ENCODE peak calls at places on chromosomes 5 and 9, in seven cellular contexts. U is stomach, W is body of pancreas, P is SK-N-SH, V is left lung, Y is OCI-LY7, I is IMR-90. B is an unnamed sample. For H3K9me3 and H3K36me3, the result is how much of the 10 kb centered on the place peaks cover.

GRCh38 chr5:64682608-64683007 is 7.7 kb upstream of the SHISAL2B start:
- DNase-seq in P (no peak), U (no peak), I (no peak), Y (peak), V (no peak), W (no peak), B (no peak)

GRCh38 chr5:149345892-149346222 is 558 bp downstream of the GRPEL2 start:
- DNase-seq in I (peak), W (no peak), U (no peak), V (no peak), P (no peak), Y (peak), B (peak)

GRCh38 chr9:100322954-100323536 is 29.7 kb downstream of the TEX10 start:
- DNase-seq in V (no peak), P (peak), W (peak), U (peak), Y (peak), I (peak), B (peak)

GRCh38 chr9:109117856-109118801 is 1.6 kb downstream of the TMEM245 start:
- DNase-seq in I (peak), Y (peak), W (peak), U (no peak), P (peak), V (no peak), B (no peak)

GRCh38 chr5:10229306-10230048 is 20.2 kb downstream of the ATPSCKMT start:
- DNase-seq in P (no peak), I (peak), Y (no peak), W (no peak), U (no peak), V (no peak), B (no peak)

GRCh38 chr9:127059030-127059429 is 63.4 kb downstream of the ANGPTL2 start:
- DNase-seq in P (no peak), V (no peak), U (no peak), Y (no peak), W (no peak), I (peak), B (no peak)

GRCh38 chr5:90135979-90136378 is 273.6 kb downstream of the CETN3 start:
- DNase-seq in P (no peak), W (peak), V (peak), U (no peak), I (no peak), Y (peak), B (no peak)

GRCh38 chr5:136042665-136043121 is 13.9 kb downstream of the TGFBI start:
- DNase-seq in W (no peak), V (no peak), P (no peak), U (no peak), I (no peak), Y (peak), B (peak)

GRCh38 chr9:136058152-136058483 is 37.0 kb downstream of the NACC2 start:
- DNase-seq in I (no peak), U (no peak), Y (no peak), V (peak), W (no peak), P (peak), B (no peak)

GRCh38 chr5:553874-554273 is 29.6 kb upstream of the SLC9A3 start:
- DNase-seq in Y (no peak), U (peak), W (peak), P (no peak), V (no peak), I (no peak), B (no peak)

GRCh38 chr9:79577969-79578723 is 6.4 kb downstream of the TLE4 start:
- DNase-seq in W (no peak), U (no peak), P (peak), I (peak), Y (no peak), V (no peak), B (no peak)

GRCh38 chr5:174282391-174282790 is 236.9 kb downstream of the NSG2 start:
- DNase-seq in I (no peak), U (no peak), P (no peak), V (no peak), W (no peak), Y (no peak), B (no peak)

GRCh38 chr5:132387649-132388117 is 18.2 kb downstream of the SLC22A5 start:
- DNase-seq in W (peak), I (peak), U (peak), Y (no peak), P (peak), V (no peak), B (peak)

GRCh38 chr9:74379718-74380117 is 117.4 kb upstream of the RORB start:
- DNase-seq in U (peak), V (no peak), Y (peak), W (peak), I (no peak), P (peak), B (peak)

GRCh38 chr5:177089146-177089545 is 2.4 kb downstream of the FGFR4 start:
- DNase-seq in W (no peak), I (no peak), V (no peak), Y (no peak), P (peak), U (no peak), B (no peak)

GRCh38 chr5:93006915-93007314 is 574.1 kb downstream of the NR2F1-AS1 start:
- DNase-seq in V (no peak), I (peak), W (no peak), Y (no peak), P (no peak), U (no peak), B (peak)

GRCh38 chr5:69288069-69288468 is 44.5 kb downstream of the CCDC125 start:
- DNase-seq in I (no peak), P (no peak), Y (no peak), U (no peak), V (no peak), W (no peak), B (no peak)

GRCh38 chr5:171162602-171163001 is 146.4 kb upstream of the TLX3 start:
- DNase-seq in W (no peak), U (no peak), V (no peak), I (peak), Y (no peak), P (peak), B (peak)

GRCh38 chr5:93359958-93360305 is 221.1 kb downstream of the NR2F1-AS1 start:
- DNase-seq in I (no peak), V (no peak), P (no peak), W (no peak), U (no peak), Y (no peak), B (no peak)

GRCh38 chr9:123996731-123997421 is 14.7 kb upstream of the LHX2 start:
- DNase-seq in W (peak), Y (no peak), P (no peak), I (no peak), U (peak), V (peak), B (no peak)

GRCh38 chr9:14136646-14137370 is 177.1 kb downstream of the NFIB start:
- DNase-seq in Y (no peak), W (no peak), U (no peak), P (no peak), V (no peak), I (no peak), B (no peak)

GRCh38 chr9:2816476-2817141 is 27.3 kb downstream of the PUM3 start:
- DNase-seq in W (peak), Y (no peak), I (peak), P (no peak), U (no peak), V (no peak), B (no peak)

GRCh38 chr9:105994970-105995369 is 300.6 kb downstream of the TMEM38B start:
- DNase-seq in Y (no peak), V (peak), W (no peak), P (no peak), U (no peak), I (no peak), B (peak)

GRCh38 chr9:90141723-90142122 is 500.9 kb downstream of the DIRAS2 start:
- DNase-seq in I (peak), W (no peak), P (peak), U (no peak), Y (peak), V (no peak), B (no peak)

GRCh38 chr9:98175013-98175679 is 17.3 kb downstream of the CORO2A start:
- DNase-seq in V (no peak), U (no peak), Y (no peak), I (no peak), P (no peak), W (no peak), B (no peak)

GRCh38 chr5:81852277-81853004 is 101.5 kb upstream of the SSBP2 start:
- DNase-seq in U (no peak), P (peak), W (peak), Y (peak), V (peak), I (peak), B (peak)

GRCh38 chr9:84493284-84493947 is 152.9 kb upstream of the SLC28A3 start:
- DNase-seq in W (no peak), U (no peak), I (no peak), Y (no peak), V (no peak), P (no peak), B (peak)

GRCh38 chr9:130129425-130130061 is 42.7 kb upstream of the NCS1 start:
- DNase-seq in P (no peak), W (no peak), U (no peak), V (no peak), Y (no peak), I (peak), B (peak)

GRCh38 chr5:74957906-74958305 is 91.7 kb upstream of the FAM169A start:
- DNase-seq in P (no peak), W (no peak), U (no peak), I (no peak), Y (no peak), V (no peak), B (no peak)

GRCh38 chr5:103216137-103216536 is 42.4 kb upstream of the MACIR start:
- DNase-seq in V (no peak), Y (no peak), I (peak), W (no peak), P (no peak), U (no peak), B (no peak)

GRCh38 chr5:154540600-154540999 is 62.6 kb upstream of the HAND1 start:
- DNase-seq in W (no peak), I (no peak), Y (no peak), V (no peak), U (no peak), P (no peak), B (no peak)

GRCh38 chr5:174744896-174745295 is 20.5 kb downstream of the MSX2 start:
- DNase-seq in I (no peak), Y (no peak), V (no peak), W (no peak), P (no peak), U (no peak), B (no peak)

GRCh38 chr5:78293856-78294249 is 645 bp downstream of the AP3B1 start:
- DNase-seq in P (peak), V (no peak), W (no peak), U (no peak), Y (no peak), I (no peak), B (no peak)

GRCh38 chr5:152097128-152097527 is 172.5 kb upstream of the GLRA1 start:
- DNase-seq in P (no peak), I (no peak), W (no peak), V (no peak), U (no peak), Y (no peak), B (no peak)

GRCh38 chr5:64207978-64208377 is 42.3 kb downstream of the RNF180 start:
- DNase-seq in P (no peak), I (peak), U (no peak), Y (peak), V (no peak), W (no peak), B (no peak)

GRCh38 chr5:52989781-52990530 is 804 bp downstream of the ITGA2 start:
- DNase-seq in W (peak), U (peak), Y (no peak), P (peak), I (peak), V (peak), B (peak)

GRCh38 chr9:37976714-37977477 is 73.0 kb upstream of the SLC25A51 start:
- DNase-seq in I (peak), Y (no peak), U (no peak), P (no peak), W (peak), V (no peak), B (peak)

GRCh38 chr5:773517-774264 is 10.8 kb downstream of the ZDHHC11B start:
- DNase-seq in U (no peak), W (peak), Y (no peak), P (peak), V (peak), I (no peak), B (no peak)

GRCh38 chr9:131528186-131528585 is 2.9 kb downstream of the UCK1 start:
- DNase-seq in V (no peak), U (no peak), I (no peak), W (no peak), P (no peak), Y (no peak), B (no peak)

GRCh38 chr9:131530930-131531832 is at the start of gene UCK1:
- DNase-seq in P (peak), U (peak), V (peak), W (peak), Y (peak), I (peak), B (peak)

GRCh38 chr9:131530546-131530929 is 525 bp downstream of the UCK1 start:
- DNase-seq in W (peak), Y (peak), I (peak), U (peak), V (no peak), P (peak), B (peak)

GRCh38 chr9:131528886-131529505 is 2.1 kb downstream of the UCK1 start:
- DNase-seq in Y (no peak), P (no peak), V (no peak), I (no peak), U (no peak), W (no peak), B (no peak)

DNA sequence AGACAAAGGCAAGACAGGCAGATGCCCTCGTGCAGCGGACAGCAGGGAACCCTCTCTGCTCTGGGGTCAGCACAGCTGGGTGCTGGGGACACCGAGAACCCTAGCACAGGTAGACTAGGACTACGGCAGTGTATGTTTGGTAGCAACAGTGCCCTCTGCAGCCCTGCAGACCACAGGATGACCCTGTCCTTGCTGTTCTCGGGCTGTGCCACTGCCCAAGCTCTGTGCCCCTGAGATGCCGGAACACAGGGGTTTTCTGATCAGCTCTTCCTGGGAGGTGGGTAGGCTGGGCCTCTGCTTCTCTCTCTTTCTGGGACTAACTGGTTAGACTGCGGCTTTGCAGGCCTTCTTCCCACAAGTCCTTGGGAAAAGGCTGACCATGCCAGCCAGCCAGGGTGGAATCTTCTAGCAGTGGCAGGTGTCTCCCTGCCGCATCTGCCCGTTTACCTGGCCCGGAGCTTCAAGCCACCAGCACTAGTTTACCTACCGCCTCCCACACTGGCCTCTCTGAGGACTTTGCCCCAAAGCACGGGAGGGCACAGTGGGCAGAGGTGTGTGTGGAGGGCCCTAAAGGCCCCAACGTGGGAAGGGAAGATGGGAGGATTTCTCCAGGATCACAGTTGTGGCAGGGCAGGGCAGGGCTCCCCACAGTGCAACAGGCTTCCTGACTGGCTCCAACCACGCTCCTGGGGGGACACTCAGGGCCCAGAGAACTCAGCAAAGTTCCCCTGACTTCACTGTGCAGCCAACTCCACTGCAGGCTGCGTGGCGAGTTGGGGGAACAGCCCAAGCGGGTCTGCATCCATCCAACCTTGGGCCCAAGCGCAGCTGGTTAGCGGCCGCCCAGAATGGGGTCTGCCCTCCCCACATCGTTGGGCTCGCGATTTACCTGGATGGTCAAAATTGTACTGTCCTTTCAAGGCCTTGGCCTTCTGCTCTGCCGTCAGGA is 1.2 kb downstream of the UCK1 start:
- DNase-seq in I (no peak), W (no peak), U (no peak), P (no peak), Y (no peak), V (no peak), B (no peak)
- H3K27ac ChIP-seq in I (peak), W (peak), U (no peak), P (no peak), Y (no peak), V (no peak), B (peak)

GRCh38 chr5:141362719-141363118 is 1.2 kb upstream of the PCDHGA5 start:
- DNase-seq in V (no peak), Y (peak), U (no peak), W (no peak), I (no peak), P (no peak), B (no peak)

GRCh38 chr5:141356133-141356532 is 1.3 kb downstream of the PCDHGA4 start:
- DNase-seq in V (no peak), Y (no peak), I (no peak), W (no peak), P (no peak), U (no peak), B (no peak)

GRCh38 chr5:141360685-141361084 is 891 bp downstream of the PCDHGB2 start:
- DNase-seq in U (no peak), I (no peak), Y (no peak), V (no peak), W (no peak), P (no peak), B (no peak)

GRCh38 chr5:141356950-141357349 is 2.1 kb downstream of the PCDHGA4 start:
- DNase-seq in W (no peak), U (no peak), Y (no peak), V (no peak), P (no peak), I (no peak), B (no peak)

GRCh38 chr5:141359790-141360426 is at the start of gene PCDHGB2:
- DNase-seq in V (no peak), I (peak), W (no peak), Y (peak), U (no peak), P (peak), B (no peak)
- H3K9me3 ChIP-seq in V (half or more), I (half or more), W (under half), Y (under half), U (half or more), P (under half), B (under half)

DNA sequence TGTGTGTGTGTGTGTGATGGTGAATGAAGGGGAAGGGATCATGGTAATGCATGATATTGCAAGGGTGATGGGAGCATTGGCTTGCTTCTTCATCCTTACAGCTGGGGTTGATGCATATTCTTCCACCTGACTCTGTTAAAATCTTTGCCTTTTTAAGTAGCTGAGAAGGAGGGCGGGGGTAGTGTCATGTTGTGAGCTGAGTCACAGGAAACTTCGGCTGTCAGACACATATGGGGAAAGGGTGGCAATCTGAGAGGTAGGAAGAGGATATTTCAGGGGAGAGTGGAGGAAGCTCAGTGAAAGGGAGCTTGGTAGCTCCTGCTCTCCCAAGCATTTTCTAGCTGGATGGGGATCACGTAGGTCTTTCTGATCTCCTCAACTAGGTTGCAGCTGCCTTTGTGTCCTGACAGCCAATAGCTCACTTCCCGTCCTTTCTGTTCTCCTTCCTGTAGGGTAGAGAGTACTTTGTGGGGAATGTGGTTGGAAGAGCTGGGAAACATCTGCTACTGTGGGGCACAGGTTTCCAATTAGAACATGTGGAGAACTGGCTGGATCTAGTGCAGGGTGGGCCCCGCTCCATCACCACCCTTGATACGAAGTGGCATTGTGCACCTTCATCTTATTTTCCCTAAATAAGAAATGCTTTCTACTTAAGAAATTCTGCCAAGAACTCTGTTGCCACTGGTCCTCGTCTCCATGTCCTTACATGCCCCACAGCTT is 18.1 kb upstream of the CLK4 start:
- DNase-seq in P (no peak), U (no peak), W (no peak), Y (no peak), I (no peak), V (no peak), B (no peak)
- H3K36me3 ChIP-seq in P (under half), U (under half), W (under half), Y (under half), I (under half), V (under half), B (under half)

GRCh38 chr9:113410207-113411158 is at the start of the genes C9orf43 and POLE3:
- DNase-seq in V (peak), P (peak), I (peak), U (peak), Y (peak), W (peak), B (peak)

GRCh38 chr9:113421726-113422125 is 11.2 kb downstream of the C9orf43 start:
- DNase-seq in W (no peak), Y (no peak), V (no peak), P (no peak), I (no peak), U (no peak), B (no peak)

GRCh38 chr9:113417370-113417769 is 6.8 kb downstream of the C9orf43 start:
- DNase-seq in P (no peak), W (no peak), V (no peak), I (no peak), U (no peak), Y (peak), B (no peak)

GRCh38 chr9:113416149-113416726 is 5.7 kb downstream of the C9orf43 start:
- DNase-seq in U (no peak), P (no peak), I (no peak), V (no peak), W (peak), Y (peak), B (peak)
- H3K27ac ChIP-seq in U (no peak), P (no peak), I (no peak), V (peak), W (no peak), Y (peak), B (no peak)

GRCh38 chr5:83917261-83917908 is 196.7 kb upstream of the HAPLN1 start:
- DNase-seq in V (no peak), U (no peak), Y (no peak), P (peak), I (no peak), W (no peak), B (peak)
- H3K9me3 ChIP-seq in V (under half), U (under half), Y (under half), P (under half), I (under half), W (under half), B (under half)

B was measured in SJCRH30.